ENCODE peak calls at places on chromosomes 13 and 19, in nine cellular contexts. T is colonic mucosa, C is AG04450, W is adrenal gland, P is Peyer's patch, R is IMR-90, J is left ventricle myocardium inferior, K is body of pancreas, M is fibroblast of lung. B is an unnamed sample.

GRCh38 chr19:51166846-51167490 is 24.9 kb downstream of the SIGLEC7 start:
- DNase-seq in T (peak; percentile 31), C (no peak), W (peak; percentile 23), P (peak; percentile 19), R (no peak), J (no peak), K (no peak), M (no peak), B (no peak)

GRCh38 chr13:114099191-114099590 is 33.2 kb downstream of the RASA3 start:
- DNase-seq in T (peak; percentile 47), C (peak; percentile 70), W (peak; percentile 64), P (no peak), R (peak; percentile 93), J (peak; percentile 83), K (peak; percentile 74), M (peak; percentile 93), B (peak; percentile 88)

GRCh38 chr13:46831588-46832194 is 34.7 kb upstream of the ESD start:
- DNase-seq in T (peak; percentile 48), C (peak; percentile 15), W (peak; percentile 13), P (no peak), R (peak; percentile 58), J (no peak), K (no peak), M (peak; percentile 80), B (peak; percentile 23)

GRCh38 chr13:113655358-113656014 is 2.5 kb downstream of the ATP4B start:
- DNase-seq in T (no peak), C (no peak), W (no peak), P (no peak), R (no peak), J (peak; percentile 5), K (peak; percentile 3), M (no peak), B (no peak)

GRCh38 chr19:1080360-1081161 is 13.6 kb downstream of the ARHGAP45 start:
- DNase-seq in T (no peak), C (no peak), W (no peak), P (no peak), R (no peak), J (no peak), K (no peak), M (no peak), B (no peak)

GRCh38 chr19:2113436-2114211 is 16.9 kb downstream of the IZUMO4 start:
- DNase-seq in T (no peak), C (no peak), W (no peak), P (no peak), R (no peak), J (no peak), K (no peak), M (no peak), B (no peak)

GRCh38 chr13:49371943-49372636 is 71.8 kb downstream of the CAB39L start:
- DNase-seq in T (no peak), C (no peak), W (no peak), P (no peak), R (no peak), J (no peak), K (no peak), M (no peak), B (no peak)

GRCh38 chr19:5036733-5037681 is 68.1 kb downstream of the KDM4B start:
- DNase-seq in T (no peak), C (no peak), W (no peak), P (no peak), R (peak; percentile 72), J (peak; percentile 52), K (no peak), M (peak; percentile 47), B (peak; percentile 75)

GRCh38 chr19:51688665-51689571 is 4.2 kb upstream of the SPACA6 start:
- DNase-seq in T (peak; percentile 82), C (peak; percentile 85), W (peak; percentile 97), P (peak; percentile 31), R (peak; percentile 95), J (peak; percentile 92), K (peak; percentile 93), M (peak; percentile 96), B (peak; percentile 81)

GRCh38 chr19:57850553-57851017 is 926 bp downstream of the ZNF587 start:
- DNase-seq in T (peak; percentile 76), C (no peak), W (no peak), P (no peak), R (peak; percentile 31), J (no peak), K (peak; percentile 19), M (peak; percentile 28), B (peak; percentile 57)

GRCh38 chr19:18588611-18589379 is at the start of gene REX1BD:
- DNase-seq in T (peak; percentile 85), C (no peak), W (peak; percentile 82), P (peak; percentile 82), R (peak; percentile 68), J (peak; percentile 87), K (peak; percentile 82), M (peak; percentile 71), B (peak; percentile 90)

GRCh38 chr19:9570255-9570654 is 14.0 kb downstream of the ZNF121 start:
- DNase-seq in T (no peak), C (no peak), W (no peak), P (no peak), R (no peak), J (no peak), K (no peak), M (no peak), B (no peak)
- H3K9me3 ChIP-seq in T (peaks cover 29% of the 10 kb centered on the region), C (peaks cover 71% of the 10 kb centered on the region), W (peaks cover 18% of the 10 kb centered on the region), P (no peaks in the 10 kb centered on the region), R (peaks cover 76% of the 10 kb centered on the region), J (peaks cover 100% of the 10 kb centered on the region), K (peaks cover 84% of the 10 kb centered on the region), M (peaks cover 12% of the 10 kb centered on the region), B (peaks cover 21% of the 10 kb centered on the region)

GRCh38 chr13:28353679-28354078 is 141.2 kb downstream of the FLT1 start:
- DNase-seq in T (no peak), C (no peak), W (no peak), P (no peak), R (no peak), J (no peak), K (no peak), M (no peak), B (no peak)

GRCh38 chr13:28356506-28357064 is 138.3 kb downstream of the FLT1 start:
- DNase-seq in T (no peak), C (no peak), W (no peak), P (no peak), R (no peak), J (no peak), K (no peak), M (no peak), B (no peak)

GRCh38 chr13:28355822-28356371 is 139.0 kb downstream of the FLT1 start:
- DNase-seq in T (no peak), C (no peak), W (no peak), P (no peak), R (peak; percentile 86), J (no peak), K (no peak), M (no peak), B (no peak)

GRCh38 chr13:28357247-28357825 is 137.6 kb downstream of the FLT1 start:
- DNase-seq in T (no peak), C (no peak), W (no peak), P (no peak), R (no peak), J (no peak), K (no peak), M (no peak), B (no peak)

GRCh38 chr13:28355046-28355821 is 139.7 kb downstream of the FLT1 start:
- DNase-seq in T (no peak), C (no peak), W (no peak), P (no peak), R (no peak), J (no peak), K (no peak), M (no peak), B (peak; percentile 61)
- H3K27me3 ChIP-seq in T (no peaks in the 10 kb centered on the region), C (no peaks in the 10 kb centered on the region), W (no peaks in the 10 kb centered on the region), P (no peaks in the 10 kb centered on the region), R (no peaks in the 10 kb centered on the region), J (no peaks in the 10 kb centered on the region), K (no peaks in the 10 kb centered on the region), M (no peaks in the 10 kb centered on the region), B (no peaks in the 10 kb centered on the region)

GRCh38 chr19:42362891-42363440 is 27.1 kb downstream of the CNFN start:
- DNase-seq in T (no peak), C (no peak), W (no peak), P (no peak), R (no peak), J (no peak), K (no peak), M (no peak), B (no peak)
- TF ChIP-seq CTCF in T (no peak), C (no peak), W (no peak), P (no peak), R (no peak), J (no peak), K (no peak), M (no peak), B (no peak)

GRCh38 chr13:67726979-67727378 is 496.8 kb upstream of the PCDH9 start:
- DNase-seq in T (peak; percentile 34), C (no peak), W (peak; percentile 7), P (no peak), R (no peak), J (no peak), K (peak; percentile 10), M (no peak), B (no peak)
- H3K9me3 ChIP-seq in T (no peaks in the 10 kb centered on the region), C (no peaks in the 10 kb centered on the region), W (peaks cover 5% of the 10 kb centered on the region), P (no peaks in the 10 kb centered on the region), R (peaks cover 4% of the 10 kb centered on the region), J (peaks cover 46% of the 10 kb centered on the region), K (peaks cover 4% of the 10 kb centered on the region), M (no peaks in the 10 kb centered on the region), B (no peaks in the 10 kb centered on the region)

B was measured in WERI-Rb-1.